ENCODE peak calls at places on chromosomes 11 and 22, in nine cellular contexts. A, H, E, B, J, U, T, S and X are unnamed samples.

GRCh38 chr11:46918778-46919513 is 596 bp upstream of the LRP4 start:
- DNase-seq in A (peak), H (no peak), E (no peak), B (no peak), J (no peak), U (no peak), T (no peak), S (no peak), X (no peak)

GRCh38 chr11:34624069-34624468 is 3.2 kb downstream of the EHF start:
- DNase-seq in A (peak), H (no peak), E (no peak), B (peak), J (no peak), U (no peak), T (no peak), S (no peak), X (peak)

GRCh38 chr11:11382858-11383532 is 29.9 kb upstream of the CSNK2A3 start:
- DNase-seq in A (no peak), H (no peak), E (no peak), B (no peak), J (no peak), U (no peak), T (no peak), S (no peak), X (no peak)

GRCh38 chr11:22079133-22079847 is 113.6 kb upstream of the ANO5 start:
- DNase-seq in A (no peak), H (no peak), E (no peak), B (no peak), J (no peak), U (no peak), T (no peak), S (no peak), X (no peak)

GRCh38 chr22:40789131-40789530 is 30.0 kb downstream of the SLC25A17 start:
- DNase-seq in A (no peak), H (no peak), E (no peak), B (no peak), J (no peak), U (no peak), T (no peak), S (no peak), X (peak)

GRCh38 chr11:102603091-102603490 is 22.0 kb downstream of the MMP20 start:
- DNase-seq in A (no peak), H (no peak), E (peak), B (no peak), J (no peak), U (peak), T (peak), S (no peak), X (peak)

GRCh38 chr11:8810331-8811301 is 100.4 kb upstream of the AKIP1 start:
- DNase-seq in A (peak), H (no peak), E (peak), B (peak), J (no peak), U (peak), T (peak), S (no peak), X (peak)

GRCh38 chr22:20016734-20017621 is at the start of gene ARVCF:
- DNase-seq in A (peak), H (peak), E (peak), B (peak), J (peak), U (peak), T (peak), S (peak), X (peak)

GRCh38 chr22:43853328-43853931 is 8.9 kb downstream of the SULT4A1 start:
- DNase-seq in A (no peak), H (no peak), E (no peak), B (no peak), J (no peak), U (no peak), T (no peak), S (no peak), X (no peak)

GRCh38 chr22:44396021-44396726 is 83.4 kb upstream of the SHISAL1 start:
- DNase-seq in A (no peak), H (no peak), E (no peak), B (no peak), J (no peak), U (no peak), T (no peak), S (no peak), X (peak)

GRCh38 chr11:122852071-122852831 is 14.0 kb downstream of the CRTAM start:
- DNase-seq in A (no peak), H (no peak), E (no peak), B (no peak), J (no peak), U (peak), T (no peak), S (no peak), X (no peak)

GRCh38 chr11:116427337-116427902 is 345.4 kb downstream of the BUD13 start:
- DNase-seq in A (no peak), H (no peak), E (no peak), B (no peak), J (no peak), U (no peak), T (no peak), S (no peak), X (no peak)

GRCh38 chr11:34860034-34860433 is 56.1 kb downstream of the APIP start:
- DNase-seq in A (no peak), H (no peak), E (no peak), B (no peak), J (no peak), U (no peak), T (no peak), S (no peak), X (no peak)

GRCh38 chr11:69510471-69511357 is 29.3 kb downstream of the LINC01488 start:
- DNase-seq in A (no peak), H (no peak), E (no peak), B (no peak), J (no peak), U (peak), T (no peak), S (peak), X (peak)